ENCODE peak calls at places on chromosomes 16 and 17, in ten cellular contexts. C is GM12878, N is heart right ventricle, O is GM13976, R is cardiac fibroblast, Y is stomach, P is glutamatergic neuron, U is GM06990, D is neural progenitor cell, X is fibroblast of pulmonary artery. J is an unnamed sample.
A peak's percentile ranks its signal among the peaks of the same experiment; 100 is the strongest.

GRCh38 chr17:67833946-67834631 is 8.8 kb downstream of the BPTF start:
- DNase-seq in C (no peak), N (no peak), O (no peak), R (no peak), Y (no peak), P (peak; percentile 34), U (no peak), D (peak; percentile 37), X (no peak), J (no peak)

GRCh38 chr17:66432996-66433556 is 130.7 kb downstream of the PRKCA start:
- DNase-seq in C (no peak), N (no peak), O (no peak), R (peak; percentile 46), Y (no peak), P (no peak), U (no peak), D (no peak), X (peak; percentile 43), J (no peak)

GRCh38 chr17:79078476-79079190 is 4.0 kb downstream of the ENGASE start:
- DNase-seq in C (no peak), N (no peak), O (no peak), R (no peak), Y (no peak), P (peak; percentile 27), U (no peak), D (no peak), X (no peak), J (no peak)

GRCh38 chr17:43171761-43172487 is 910 bp downstream of the NBR1 start:
- DNase-seq in C (no peak), N (no peak), O (no peak), R (peak; percentile 95), Y (no peak), P (no peak), U (peak; percentile 20), D (peak; percentile 8), X (peak; percentile 95), J (no peak)

GRCh38 chr17:39769974-39770587 is 32.3 kb downstream of the GRB7 start:
- DNase-seq in C (peak; percentile 84), N (no peak), O (no peak), R (no peak), Y (no peak), P (no peak), U (peak; percentile 82), D (no peak), X (no peak), J (peak; percentile 60)

GRCh38 chr17:66841328-66841727 is 6.4 kb downstream of the CACNG5 start:
- DNase-seq in C (no peak), N (no peak), O (no peak), R (no peak), Y (no peak), P (no peak), U (no peak), D (no peak), X (no peak), J (no peak)

GRCh38 chr16:51110618-51111234 is 40.3 kb downstream of the SALL1 start:
- DNase-seq in C (no peak), N (no peak), O (no peak), R (no peak), Y (no peak), P (no peak), U (no peak), D (no peak), X (no peak), J (no peak)

GRCh38 chr16:4892356-4893102 is 44.4 kb downstream of the PPL start:
- DNase-seq in C (no peak), N (peak; percentile 42), O (no peak), R (peak; percentile 79), Y (no peak), P (peak; percentile 38), U (no peak), D (no peak), X (peak; percentile 47), J (no peak)

DNA sequence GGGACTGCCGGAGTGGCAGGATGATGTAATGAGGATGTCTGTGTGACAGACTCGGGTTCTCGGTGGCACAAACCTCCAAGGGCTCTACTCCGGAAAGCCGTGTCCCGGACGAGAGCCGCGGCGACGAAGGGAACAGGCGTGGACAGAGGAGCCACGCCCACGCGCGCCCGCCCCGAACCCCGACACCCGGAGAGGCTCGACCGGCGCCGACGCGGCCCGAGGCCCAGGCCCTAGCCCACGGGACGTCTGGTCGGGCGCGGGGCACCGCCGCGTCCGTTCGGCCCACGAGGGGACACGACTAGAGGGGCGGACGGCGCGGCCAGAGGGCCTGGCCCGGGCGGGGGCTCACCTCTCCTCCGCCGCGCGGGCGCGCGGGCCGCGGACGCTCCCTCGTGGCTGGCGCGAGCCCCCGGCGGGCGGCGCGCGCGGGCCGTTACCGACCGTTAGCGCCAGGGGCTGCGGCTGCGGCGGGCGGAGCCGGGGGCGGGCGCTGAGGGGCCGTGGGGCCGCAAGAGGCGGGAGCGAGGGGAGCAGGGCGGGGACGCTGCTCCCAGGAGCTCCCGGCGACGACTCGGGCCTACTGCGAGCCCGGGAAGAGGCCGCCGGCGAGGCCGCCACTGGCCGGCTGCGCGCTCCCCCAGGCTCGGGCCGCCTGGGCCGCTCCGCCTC is 2.1 kb upstream of the IRX5 start:
- DNase-seq in C (no peak), N (peak; percentile 80), O (peak; percentile 38), R (no peak), Y (peak; percentile 77), P (peak; percentile 59), U (peak; percentile 38), D (peak; percentile 55), X (no peak), J (no peak)
- TF ChIP-seq CTCF in C (no peak), N (no peak), O (no peak), R (no peak), Y (peak; percentile 24), P (no peak), U (no peak), D (no peak), X (no peak), J (no peak)

GRCh38 chr16:2278272-2278608 is 10.3 kb upstream of the RNPS1 start:
- DNase-seq in C (no peak), N (no peak), O (no peak), R (no peak), Y (no peak), P (no peak), U (no peak), D (no peak), X (no peak), J (no peak)
- TF ChIP-seq CTCF in C (no peak), N (no peak), O (no peak), R (no peak), Y (no peak), P (no peak), U (no peak), D (peak; percentile 29), X (no peak), J (no peak)

DNA sequence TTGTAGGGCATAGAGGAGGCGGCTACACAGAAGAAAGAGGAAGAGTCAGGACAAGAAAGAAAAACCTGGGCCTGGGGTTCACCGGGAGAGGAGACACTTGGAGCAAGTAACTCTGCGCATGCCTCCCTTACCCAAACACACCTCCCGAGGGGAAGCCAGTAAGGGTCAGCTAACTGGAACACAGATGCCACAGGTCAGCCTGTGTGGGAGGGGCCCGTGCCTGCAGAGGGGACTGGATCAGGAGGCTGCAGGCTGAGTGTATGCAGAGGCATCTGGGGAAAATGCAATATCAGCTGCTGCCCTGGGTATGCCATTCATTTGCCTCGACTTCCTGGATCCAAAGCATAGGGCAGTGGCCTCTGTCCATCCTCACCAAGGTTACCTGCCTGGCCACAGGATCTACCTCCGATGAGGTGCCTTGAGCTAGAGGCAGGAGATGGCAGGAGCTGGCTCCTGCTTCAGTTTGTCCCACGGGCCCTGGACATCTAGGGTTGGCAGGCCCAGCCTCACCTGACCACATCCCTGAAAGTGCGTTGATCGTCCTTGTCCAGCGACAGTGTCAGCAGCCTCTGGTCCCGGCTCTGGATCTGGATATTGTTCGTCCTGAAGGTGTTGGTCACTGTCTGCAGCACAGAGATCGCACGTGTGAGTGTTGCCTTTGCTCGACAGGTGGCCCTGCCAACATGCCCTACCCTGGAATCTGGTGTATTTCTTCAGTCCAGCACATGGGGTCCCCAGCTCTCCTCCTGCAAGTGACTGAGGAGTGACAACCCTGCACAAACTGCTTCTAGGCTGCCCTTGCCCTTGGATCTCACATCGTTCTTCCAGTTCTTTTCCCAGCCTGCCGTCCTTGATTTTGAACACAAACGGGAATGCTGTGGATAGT is 4.6 kb upstream of the MFSD6L start:
- DNase-seq in C (no peak), N (no peak), O (no peak), R (no peak), Y (no peak), P (no peak), U (no peak), D (no peak), X (no peak), J (no peak)
- TF ChIP-seq CTCF in C (peak; percentile 21), N (no peak), O (no peak), R (no peak), Y (no peak), P (no peak), U (no peak), D (peak; percentile 8), X (no peak), J (peak; percentile 26)

GRCh38 chr16:65123846-65124513 is 2.1 kb upstream of the CDH11 start:
- DNase-seq in C (no peak), N (no peak), O (no peak), R (no peak), Y (no peak), P (no peak), U (no peak), D (peak; percentile 14), X (no peak), J (peak; percentile 16)

GRCh38 chr16:65122724-65122973 is 786 bp upstream of the CDH11 start:
- DNase-seq in C (no peak), N (no peak), O (no peak), R (no peak), Y (no peak), P (no peak), U (no peak), D (no peak), X (no peak), J (peak; percentile 9)

GRCh38 chr16:65120811-65121721 is 797 bp downstream of the CDH11 start:
- DNase-seq in C (no peak), N (peak; percentile 21), O (peak; percentile 21), R (no peak), Y (no peak), P (peak; percentile 53), U (no peak), D (peak; percentile 59), X (peak; percentile 35), J (peak; percentile 15)

GRCh38 chr16:65122974-65123845 is 1.3 kb upstream of the CDH11 start:
- DNase-seq in C (no peak), N (peak; percentile 70), O (peak; percentile 22), R (peak; percentile 78), Y (peak; percentile 26), P (peak; percentile 42), U (no peak), D (peak; percentile 69), X (peak; percentile 64), J (no peak)

DNA sequence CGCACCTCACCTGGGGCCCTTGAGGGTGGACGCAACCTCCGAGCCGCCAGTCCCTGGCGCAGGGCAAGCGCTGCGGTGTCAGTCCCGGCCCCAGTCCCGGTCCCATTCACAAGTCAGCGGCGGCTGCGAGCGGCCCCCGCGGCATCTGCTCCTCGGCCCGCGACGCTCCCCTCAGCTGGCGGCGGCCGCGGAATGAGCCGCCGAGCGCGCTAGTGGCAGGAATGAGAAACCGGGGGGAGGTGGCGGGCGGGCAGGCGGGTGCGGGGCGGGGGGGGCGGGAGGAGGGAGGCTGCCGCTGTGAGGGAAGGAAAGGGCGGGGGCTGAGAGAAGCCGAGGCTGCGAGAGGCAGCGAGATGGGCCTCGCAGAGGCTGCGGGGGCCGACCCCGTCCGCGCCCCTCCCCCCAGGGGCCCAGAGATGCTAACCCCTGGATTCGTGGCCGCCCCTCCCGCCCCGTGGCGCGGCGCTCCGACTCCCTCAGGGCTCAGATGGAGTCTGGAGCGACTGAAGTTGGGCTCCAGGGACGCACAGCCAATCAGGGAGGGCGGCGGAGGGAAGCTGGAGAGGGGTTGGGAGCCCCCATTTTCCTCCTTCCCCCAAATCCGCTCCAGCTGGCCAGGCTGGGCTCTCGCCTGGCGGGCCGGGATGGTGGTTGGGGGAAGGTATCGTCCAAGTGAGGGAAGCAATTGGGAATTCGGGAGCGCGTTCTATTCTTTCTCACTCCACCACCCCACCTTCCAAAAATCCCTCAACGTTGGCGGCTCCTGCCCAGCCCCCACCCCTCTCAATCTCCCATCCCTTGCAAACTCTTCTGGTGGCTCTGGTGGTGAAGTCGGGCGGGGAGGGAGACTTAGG is at the start of gene CDH11:
- DNase-seq in C (no peak), N (peak; percentile 72), O (peak; percentile 11), R (peak; percentile 96), Y (peak; percentile 25), P (peak; percentile 58), U (no peak), D (peak; percentile 93), X (peak; percentile 89), J (peak; percentile 18)
- TF ChIP-seq CTCF in C (no peak), N (no peak), O (no peak), R (peak; percentile 26), Y (peak; percentile 50), P (no peak), U (no peak), D (peak; percentile 49), X (peak; percentile 5), J (no peak)

J was measured in GM13977.